ENCODE peak calls at places on chromosome 21, in ten cellular contexts. X is neural crest cell; D is head of caudate nucleus; M is EL; U is activated CD4-positive, alpha-beta memory T cell treated with anti-CD3 and anti-CD28 coated beads for 36 hours; V is GM03348; F is HFF-Myc; R is AG10803; O is WTC11; L is NCI-H1105 treated with DMSO at 0.1 percent for 48 hours. T is an unnamed sample.

GRCh38 chr21:36478207-36478701 is 1.7 kb downstream of the CLDN14 start:
- DNase-seq in X (no peak), D (no peak), M (peak), U (peak), V (peak), F (no peak), R (peak), O (no peak), L (no peak), T (no peak)

GRCh38 chr21:44765231-44766013 is 36.2 kb downstream of the UBE2G2 start:
- DNase-seq in X (no peak), D (no peak), M (no peak), U (peak), V (no peak), F (no peak), R (no peak), O (no peak), L (no peak), T (no peak)

GRCh38 chr21:42535602-42536171 is 22.0 kb downstream of the SLC37A1 start:
- DNase-seq in X (no peak), D (no peak), M (no peak), U (no peak), V (no peak), F (no peak), R (no peak), O (no peak), L (no peak), T (peak)

GRCh38 chr21:44399955-44400790 is 46.8 kb downstream of the TRPM2 start:
- DNase-seq in X (no peak), D (no peak), M (no peak), U (no peak), V (no peak), F (no peak), R (no peak), O (no peak), L (no peak), T (no peak)

GRCh38 chr21:36981977-36982700 is 15.7 kb upstream of the HLCS start:
- DNase-seq in X (no peak), D (no peak), M (no peak), U (no peak), V (no peak), F (no peak), R (no peak), O (no peak), L (no peak), T (no peak)

GRCh38 chr21:45522381-45522780 is 19.9 kb downstream of the SLC19A1 start:
- DNase-seq in X (no peak), D (no peak), M (no peak), U (no peak), V (no peak), F (no peak), R (no peak), O (no peak), L (no peak), T (no peak)

GRCh38 chr21:34195365-34195764 is 122.0 kb downstream of the MRPS6 start:
- DNase-seq in X (no peak), D (no peak), M (no peak), U (no peak), V (no peak), F (no peak), R (no peak), O (peak), L (no peak), T (no peak)

GRCh38 chr21:16250282-16250681 is 520.5 kb downstream of the USP25 start:
- DNase-seq in X (no peak), D (peak), M (no peak), U (no peak), V (no peak), F (no peak), R (no peak), O (no peak), L (no peak), T (no peak)

GRCh38 chr21:16195476-16195875 is 465.7 kb downstream of the USP25 start:
- DNase-seq in X (no peak), D (no peak), M (peak), U (no peak), V (peak), F (no peak), R (peak), O (no peak), L (no peak), T (no peak)